ENCODE peak calls at places on chromosomes 11 and 22, in seven cellular contexts. C is NAMALWA; O is ascending aorta; A is iPS-NIHi11; X is stimulated activated CD4-positive, alpha-beta T cell treated with anti-CD3 and anti-CD28 coated beads, Interleukin-12 subunit alpha, Interleukin-12 subunit beta, amount 100 ng/mL, for 4 hours; S is KG1; Q is hepatocyte. L is an unnamed sample.

GRCh38 chr11:1581976-1582375 is 3.1 kb downstream of the KRTAP5-1 start:
- DNase-seq in S (no peak), Q (no peak), C (no peak), A (no peak), X (no peak), O (no peak), L (no peak)

GRCh38 chr22:19680287-19680881 is 33.9 kb upstream of the SEPTIN5 start:
- DNase-seq in Q (no peak), S (no peak), O (peak), X (no peak), C (no peak), A (no peak), L (no peak)

GRCh38 chr11:57482782-57483569 is 22.6 kb downstream of the RTN4RL2 start:
- DNase-seq in C (no peak), X (peak), S (no peak), O (no peak), A (peak), Q (peak), L (peak)

GRCh38 chr11:64419818-64420485 is 61.0 kb downstream of the RPS6KA4 start:
- DNase-seq in A (no peak), S (no peak), Q (no peak), X (no peak), O (peak), C (no peak), L (no peak)

GRCh38 chr11:7555067-7555699 is 41.4 kb downstream of the PPFIBP2 start:
- DNase-seq in X (no peak), O (no peak), Q (peak), A (no peak), C (no peak), S (no peak), L (no peak)

GRCh38 chr11:68942090-68942620 is 38.5 kb downstream of the IGHMBP2 start:
- DNase-seq in A (no peak), O (no peak), Q (no peak), X (no peak), C (no peak), S (no peak), L (no peak)

GRCh38 chr11:66219846-66220565 is 48.4 kb upstream of the RAB1B start:
- DNase-seq in A (no peak), O (peak), S (no peak), X (no peak), Q (no peak), C (no peak), L (no peak)

GRCh38 chr11:17986711-17987220 is 26.1 kb downstream of the SERGEF start:
- DNase-seq in O (no peak), C (no peak), S (no peak), A (no peak), Q (peak), X (no peak), L (no peak)

GRCh38 chr11:67389477-67389876 is 2.3 kb upstream of the RAD9A start:
- DNase-seq in X (peak), O (no peak), Q (peak), A (peak), S (no peak), C (peak), L (no peak)

GRCh38 chr22:23149743-23150238 is 4.5 kb downstream of the RAB36 start:
- DNase-seq in A (peak), Q (no peak), C (no peak), O (no peak), X (no peak), S (no peak), L (no peak)

GRCh38 chr11:40388097-40388818 is 1071.2 kb downstream of the LRRC4C start:
- DNase-seq in C (no peak), A (no peak), Q (no peak), X (no peak), O (no peak), S (no peak), L (no peak)

GRCh38 chr11:9765320-9766101 is 101.6 kb downstream of the SWAP70 start:
- DNase-seq in X (no peak), Q (peak), A (peak), C (no peak), S (no peak), O (no peak), L (peak)

GRCh38 chr11:70535191-70535971 is 137.1 kb downstream of the CTTN start:
- DNase-seq in C (no peak), Q (no peak), O (peak), X (no peak), A (no peak), S (no peak), L (peak)